ENCODE peak calls at places on chromosomes 7 and 10, in four cellular contexts. One of them, this sample, is unnamed.

GRCh38 chr7:17099083-17099973 is 199.1 kb upstream of the AHR start:
- DNase-seq in cardiac fibroblast: peak; percentile 90
- DNase-seq in GM12878: no peak
- DNase-seq in NB4: peak; percentile 14
- DNase-seq in this sample: no peak

GRCh38 chr7:80147543-80148376 is 13.1 kb downstream of the GNAI1 start:
- DNase-seq in GM12878: no peak
- DNase-seq in cardiac fibroblast: peak; percentile 94
- DNase-seq in NB4: no peak
- DNase-seq in this sample: no peak

GRCh38 chr10:132508497-132509443 is 28.8 kb upstream of the INPP5A start:
- DNase-seq in cardiac fibroblast: no peak
- DNase-seq in NB4: no peak
- DNase-seq in GM12878: no peak
- DNase-seq in this sample: no peak

GRCh38 chr10:124743188-124744046 is 761 bp downstream of the FAM53B start:
- DNase-seq in cardiac fibroblast: peak; percentile 27
- DNase-seq in GM12878: no peak
- DNase-seq in NB4: peak; percentile 88
- DNase-seq in this sample: peak; percentile 17

GRCh38 chr10:24115403-24115802 is 93.5 kb upstream of the KIAA1217 start:
- DNase-seq in NB4: no peak
- DNase-seq in cardiac fibroblast: no peak
- DNase-seq in GM12878: no peak
- DNase-seq in this sample: no peak

GRCh38 chr7:74207586-74207985 is 2.2 kb upstream of the LAT2 start:
- DNase-seq in cardiac fibroblast: no peak
- DNase-seq in GM12878: no peak
- DNase-seq in NB4: no peak
- DNase-seq in this sample: no peak

GRCh38 chr7:818031-818699 is 14.1 kb upstream of the SUN1 start:
- DNase-seq in GM12878: no peak
- DNase-seq in NB4: peak; percentile 38
- DNase-seq in cardiac fibroblast: peak; percentile 39
- DNase-seq in this sample: peak; percentile 31

GRCh38 chr7:56639173-56639746 is 493.0 kb downstream of the ZNF479 start:
- DNase-seq in cardiac fibroblast: no peak
- DNase-seq in NB4: no peak
- DNase-seq in GM12878: no peak
- DNase-seq in this sample: no peak

GRCh38 chr7:43534110-43534509 is 48.8 kb upstream of the STK17A start:
- DNase-seq in cardiac fibroblast: peak; percentile 31
- DNase-seq in GM12878: no peak
- DNase-seq in NB4: no peak
- DNase-seq in this sample: no peak

GRCh38 chr7:106345421-106346166 is 60.8 kb upstream of the NAMPT start:
- DNase-seq in GM12878: no peak
- DNase-seq in cardiac fibroblast: peak; percentile 64
- DNase-seq in NB4: peak; percentile 84
- DNase-seq in this sample: no peak

GRCh38 chr10:84179059-84179710 is 5.6 kb downstream of the GPR15LG start:
- DNase-seq in GM12878: no peak
- DNase-seq in NB4: no peak
- DNase-seq in cardiac fibroblast: peak; percentile 21
- DNase-seq in this sample: no peak

GRCh38 chr7:17849504-17849903 is 90.8 kb downstream of the SNX13 start:
- DNase-seq in GM12878: no peak
- DNase-seq in cardiac fibroblast: peak; percentile 25
- DNase-seq in NB4: no peak
- DNase-seq in this sample: peak; percentile 17

GRCh38 chr7:151088019-151088855 is 2.0 kb downstream of the AGAP3 start:
- DNase-seq in cardiac fibroblast: peak; percentile 15
- DNase-seq in GM12878: no peak
- DNase-seq in NB4: no peak
- DNase-seq in this sample: peak; percentile 24

GRCh38 chr7:23490357-23491131 is 20.3 kb upstream of the IGF2BP3 start:
- DNase-seq in cardiac fibroblast: peak; percentile 61
- DNase-seq in NB4: peak; percentile 75
- DNase-seq in GM12878: no peak
- DNase-seq in this sample: peak; percentile 66

GRCh38 chr7:38427279-38427955 is 154.0 kb upstream of the TARP start:
- DNase-seq in cardiac fibroblast: no peak
- DNase-seq in NB4: no peak
- DNase-seq in GM12878: no peak
- DNase-seq in this sample: no peak

GRCh38 chr7:35362341-35362740 is 108.4 kb upstream of the TBX20 start:
- DNase-seq in GM12878: no peak
- DNase-seq in cardiac fibroblast: no peak
- DNase-seq in NB4: no peak
- DNase-seq in this sample: no peak

GRCh38 chr7:22696672-22697071 is 30.3 kb upstream of the IL6 start:
- DNase-seq in cardiac fibroblast: peak; percentile 46
- DNase-seq in GM12878: no peak
- DNase-seq in NB4: no peak
- DNase-seq in this sample: no peak

GRCh38 chr10:76284351-76284750 is 852.9 kb downstream of the LRMDA start:
- DNase-seq in NB4: no peak
- DNase-seq in GM12878: no peak
- DNase-seq in cardiac fibroblast: no peak
- DNase-seq in this sample: no peak

GRCh38 chr10:132360766-132361447 is 28.9 kb downstream of the LRRC27 start:
- DNase-seq in cardiac fibroblast: no peak
- DNase-seq in NB4: peak; percentile 48
- DNase-seq in GM12878: no peak
- DNase-seq in this sample: no peak

GRCh38 chr10:95295031-95295755 is 4.4 kb upstream of the PDLIM1 start:
- DNase-seq in NB4: peak; percentile 83
- DNase-seq in cardiac fibroblast: peak; percentile 62
- DNase-seq in GM12878: peak; percentile 96
- DNase-seq in this sample: no peak

GRCh38 chr10:110637558-110638053 is 6.5 kb upstream of the RBM20 start:
- DNase-seq in GM12878: no peak
- DNase-seq in cardiac fibroblast: no peak
- DNase-seq in NB4: no peak
- DNase-seq in this sample: peak; percentile 60

GRCh38 chr10:126561499-126562208 is 108.8 kb downstream of the C10orf90 start:
- DNase-seq in NB4: no peak
- DNase-seq in GM12878: no peak
- DNase-seq in cardiac fibroblast: no peak
- DNase-seq in this sample: no peak

GRCh38 chr10:32180354-32181280 is 124.4 kb upstream of the KIF5B start:
- DNase-seq in GM12878: no peak
- DNase-seq in NB4: no peak
- DNase-seq in cardiac fibroblast: no peak
- DNase-seq in this sample: no peak

GRCh38 chr7:154353385-154353784 is 301.2 kb downstream of the DPP6 start:
- DNase-seq in NB4: no peak
- DNase-seq in cardiac fibroblast: no peak
- DNase-seq in GM12878: no peak
- DNase-seq in this sample: no peak

GRCh38 chr7:111540199-111540815 is 22.0 kb downstream of the IMMP2L start:
- DNase-seq in cardiac fibroblast: no peak
- DNase-seq in NB4: no peak
- DNase-seq in GM12878: no peak
- DNase-seq in this sample: no peak

GRCh38 chr10:84685047-84685660 is 356.8 kb downstream of the CCSER2 start:
- DNase-seq in GM12878: no peak
- DNase-seq in NB4: no peak
- DNase-seq in cardiac fibroblast: no peak
- DNase-seq in this sample: peak; percentile 60

GRCh38 chr7:151057038-151057736 is 510 bp downstream of the CDK5 start:
- DNase-seq in GM12878: no peak
- DNase-seq in NB4: peak; percentile 70
- DNase-seq in cardiac fibroblast: no peak
- DNase-seq in this sample: no peak

GRCh38 chr10:50517626-50518025 is 106.1 kb downstream of the SGMS1 start:
- DNase-seq in GM12878: no peak
- DNase-seq in cardiac fibroblast: no peak
- DNase-seq in NB4: no peak
- DNase-seq in this sample: no peak

GRCh38 chr7:41696323-41696916 is 6.5 kb downstream of the INHBA start:
- DNase-seq in GM12878: no peak
- DNase-seq in NB4: peak; percentile 71
- DNase-seq in cardiac fibroblast: peak; percentile 89
- DNase-seq in this sample: peak; percentile 78

GRCh38 chr7:57775396-57776088 is 325.6 kb downstream of the ZNF716 start:
- DNase-seq in cardiac fibroblast: no peak
- DNase-seq in GM12878: no peak
- DNase-seq in NB4: no peak
- DNase-seq in this sample: no peak

GRCh38 chr10:84214046-84214572 is 11.2 kb downstream of the LRIT2 start:
- DNase-seq in GM12878: no peak
- DNase-seq in cardiac fibroblast: no peak
- DNase-seq in NB4: no peak
- DNase-seq in this sample: no peak

GRCh38 chr10:4382811-4383210 is 443.2 kb upstream of the AKR1E2 start:
- DNase-seq in cardiac fibroblast: no peak
- DNase-seq in GM12878: no peak
- DNase-seq in NB4: no peak
- DNase-seq in this sample: no peak

GRCh38 chr7:128940494-128941322 is 3.0 kb downstream of the IRF5 start:
- DNase-seq in GM12878: peak; percentile 66
- DNase-seq in NB4: peak; percentile 97
- DNase-seq in cardiac fibroblast: no peak
- DNase-seq in this sample: no peak

GRCh38 chr7:94643771-94644545 is 12.0 kb downstream of the SGCE start:
- DNase-seq in cardiac fibroblast: no peak
- DNase-seq in NB4: no peak
- DNase-seq in GM12878: no peak
- DNase-seq in this sample: no peak

DNA sequence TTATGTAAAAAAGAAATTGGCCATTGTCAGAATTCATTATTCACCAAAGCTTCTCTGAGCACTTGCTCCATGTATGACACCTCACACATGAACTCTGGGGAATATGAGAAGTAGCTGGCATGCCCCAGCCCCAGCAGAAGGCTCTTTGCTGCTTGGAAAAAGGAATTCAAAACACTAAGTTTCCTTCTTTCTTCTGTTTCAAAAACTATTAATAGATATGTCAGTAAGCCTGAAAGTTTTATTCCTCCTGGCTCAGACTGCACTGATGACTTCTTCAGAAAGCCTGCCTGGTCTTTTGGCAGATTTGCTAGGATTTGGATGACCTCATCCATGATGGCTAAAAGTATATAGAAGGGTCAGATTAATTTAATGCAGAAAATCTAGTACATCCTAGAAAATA is 511.0 kb downstream of the GFRA1 start:
- DNase-seq in cardiac fibroblast: no peak
- DNase-seq in NB4: no peak
- DNase-seq in GM12878: no peak
- DNase-seq in this sample: peak; percentile 6
- H3K4me3 ChIP-seq in cardiac fibroblast: no peak overlapping the region
- H3K4me3 ChIP-seq in NB4: no peak overlapping the region
- H3K4me3 ChIP-seq in GM12878: no peak overlapping the region
- H3K4me3 ChIP-seq in this sample: no peak overlapping the region

DNA sequence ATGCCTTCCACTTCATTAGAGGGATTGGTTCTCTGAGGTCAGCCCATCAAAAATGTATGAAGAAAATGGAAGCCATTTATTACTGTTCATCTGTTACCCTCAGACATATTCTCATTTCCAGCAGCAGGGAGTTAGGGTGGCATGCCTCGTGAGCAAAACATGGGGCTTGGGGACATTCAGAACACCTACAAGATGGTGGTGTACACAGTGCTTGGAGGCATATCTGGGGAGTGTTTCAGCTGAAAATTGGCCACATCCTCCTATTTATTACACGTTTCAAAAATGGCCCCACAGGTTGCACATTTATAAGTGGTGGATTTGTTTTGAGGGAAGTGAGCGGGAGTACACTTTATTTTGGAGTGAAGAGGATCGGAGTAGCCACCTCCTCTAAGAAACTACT is 93.4 kb downstream of the SPAG6 start:
- DNase-seq in NB4: no peak
- DNase-seq in cardiac fibroblast: no peak
- DNase-seq in GM12878: no peak
- DNase-seq in this sample: no peak
- H3K4me3 ChIP-seq in NB4: no peak overlapping the region
- H3K4me3 ChIP-seq in cardiac fibroblast: no peak overlapping the region
- H3K4me3 ChIP-seq in GM12878: peak overlapping the region; percentile 71
- H3K4me3 ChIP-seq in this sample: no peak overlapping the region

DNA sequence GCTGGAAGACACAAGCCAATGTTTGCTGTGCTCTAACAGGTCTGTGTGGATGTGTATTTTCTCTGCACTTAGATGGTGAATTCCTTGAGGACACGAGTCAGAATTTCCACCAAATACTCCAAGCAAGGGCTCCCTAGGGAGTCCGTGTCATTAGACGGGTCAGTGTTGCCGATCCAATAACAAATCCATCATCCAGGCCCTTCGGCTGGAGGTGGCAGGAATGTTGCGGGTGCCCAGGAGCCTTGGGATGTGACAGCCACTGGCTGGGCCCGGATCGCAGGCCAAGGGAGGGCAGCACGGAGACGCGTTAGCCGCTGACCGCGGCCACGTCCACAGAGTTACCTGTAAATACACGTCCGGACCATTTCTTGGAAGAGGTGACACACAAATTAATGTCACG is 186.8 kb downstream of the WDR37 start:
- DNase-seq in cardiac fibroblast: no peak
- DNase-seq in GM12878: no peak
- DNase-seq in NB4: no peak
- DNase-seq in this sample: no peak
- H3K4me3 ChIP-seq in cardiac fibroblast: no peak overlapping the region
- H3K4me3 ChIP-seq in GM12878: no peak overlapping the region
- H3K4me3 ChIP-seq in NB4: no peak overlapping the region
- H3K4me3 ChIP-seq in this sample: no peak overlapping the region

GRCh38 chr7:6536899-6537298 is 14.4 kb downstream of the GRID2IP start:
- DNase-seq in NB4: no peak
- DNase-seq in GM12878: no peak
- DNase-seq in cardiac fibroblast: peak; percentile 34
- DNase-seq in this sample: peak; percentile 89
- H3K4me3 ChIP-seq in NB4: no peak overlapping the region
- H3K4me3 ChIP-seq in GM12878: no peak overlapping the region
- H3K4me3 ChIP-seq in cardiac fibroblast: peak overlapping the region; percentile 26
- H3K4me3 ChIP-seq in this sample: peak overlapping the region; percentile 61

GRCh38 chr7:32059289-32060045 is 10.7 kb downstream of the PDE1C start:
- DNase-seq in cardiac fibroblast: no peak
- DNase-seq in GM12878: no peak
- DNase-seq in NB4: no peak
- DNase-seq in this sample: peak; percentile 44
- H3K4me3 ChIP-seq in cardiac fibroblast: no peak overlapping the region
- H3K4me3 ChIP-seq in GM12878: no peak overlapping the region
- H3K4me3 ChIP-seq in NB4: no peak overlapping the region
- H3K4me3 ChIP-seq in this sample: no peak overlapping the region